ENCODE peak calls at places on chromosomes 3 and 15, in four cellular contexts. One of them, this sample, is unnamed.

GRCh38 chr3:100865442-100865841 is 127.8 kb downstream of the ABI3BP start:
- DNase-seq in GDM1: no peak
- DNase-seq in T-helper 9 cell: no peak
- DNase-seq in OCI-LY7: no peak
- DNase-seq in this sample: no peak

GRCh38 chr3:99753268-99753975 is 64.2 kb upstream of the CMSS1 start:
- DNase-seq in GDM1: peak; percentile 22
- DNase-seq in OCI-LY7: peak; percentile 48
- DNase-seq in T-helper 9 cell: no peak
- DNase-seq in this sample: peak; percentile 35

GRCh38 chr3:39577541-39577940 is 110.1 kb downstream of the MOBP start:
- DNase-seq in GDM1: no peak
- DNase-seq in T-helper 9 cell: no peak
- DNase-seq in OCI-LY7: no peak
- DNase-seq in this sample: no peak

GRCh38 chr3:122403489-122403888 is 12.4 kb downstream of the WDR5B start:
- DNase-seq in T-helper 9 cell: no peak
- DNase-seq in GDM1: no peak
- DNase-seq in OCI-LY7: no peak
- DNase-seq in this sample: no peak

GRCh38 chr3:188166471-188166870 is 12.5 kb downstream of the LPP start:
- DNase-seq in OCI-LY7: no peak
- DNase-seq in T-helper 9 cell: no peak
- DNase-seq in GDM1: no peak
- DNase-seq in this sample: no peak

GRCh38 chr3:159821148-159821547 is 167.5 kb upstream of the IL12A start:
- DNase-seq in T-helper 9 cell: no peak
- DNase-seq in GDM1: no peak
- DNase-seq in OCI-LY7: no peak
- DNase-seq in this sample: peak; percentile 88

GRCh38 chr3:10242182-10243065 is 5.8 kb upstream of the TATDN2 start:
- DNase-seq in OCI-LY7: peak; percentile 50
- DNase-seq in GDM1: no peak
- DNase-seq in T-helper 9 cell: peak; percentile 67
- DNase-seq in this sample: peak; percentile 48

GRCh38 chr3:14525685-14526631 is 14.2 kb downstream of the GRIP2 start:
- DNase-seq in GDM1: no peak
- DNase-seq in OCI-LY7: no peak
- DNase-seq in T-helper 9 cell: no peak
- DNase-seq in this sample: no peak

GRCh38 chr3:64488938-64489337 is 198.9 kb downstream of the ADAMTS9 start:
- DNase-seq in T-helper 9 cell: no peak
- DNase-seq in GDM1: no peak
- DNase-seq in OCI-LY7: no peak
- DNase-seq in this sample: no peak

GRCh38 chr3:38575279-38575843 is 74.1 kb downstream of the SCN5A start:
- DNase-seq in T-helper 9 cell: no peak
- DNase-seq in OCI-LY7: no peak
- DNase-seq in GDM1: no peak
- DNase-seq in this sample: no peak

GRCh38 chr15:30922469-30923311 is 19.0 kb downstream of the FAN1 start:
- DNase-seq in OCI-LY7: no peak
- DNase-seq in T-helper 9 cell: no peak
- DNase-seq in GDM1: no peak
- DNase-seq in this sample: no peak

GRCh38 chr15:66700412-66700801 is 1.6 kb upstream of the SMAD6 start:
- DNase-seq in GDM1: no peak
- DNase-seq in OCI-LY7: peak; percentile 46
- DNase-seq in T-helper 9 cell: no peak
- DNase-seq in this sample: no peak

GRCh38 chr3:33047842-33048834 is 48.8 kb downstream of the GLB1 start:
- DNase-seq in GDM1: no peak
- DNase-seq in OCI-LY7: peak; percentile 87
- DNase-seq in T-helper 9 cell: peak; percentile 39
- DNase-seq in this sample: no peak

GRCh38 chr15:89167267-89168176 is 53.9 kb downstream of the RLBP1 start:
- DNase-seq in GDM1: no peak
- DNase-seq in T-helper 9 cell: no peak
- DNase-seq in OCI-LY7: no peak
- DNase-seq in this sample: peak; percentile 54

GRCh38 chr3:155791190-155791589 is 14.9 kb downstream of the C3orf33 start:
- DNase-seq in GDM1: no peak
- DNase-seq in T-helper 9 cell: no peak
- DNase-seq in OCI-LY7: no peak
- DNase-seq in this sample: no peak

This sample was measured in KBM-7.